ENCODE peak calls at places on chromosomes 7 and 10, in six cellular contexts. U, J, Z, A, O and B are unnamed samples.

GRCh38 chr7:28613262-28613661 is 200.9 kb downstream of the CREB5 start:
- DNase-seq in U (no peak), J (no peak), Z (no peak), A (no peak), O (no peak), B (no peak)

GRCh38 chr7:126450269-126450671 is 802.5 kb downstream of the GRM8 start:
- DNase-seq in U (no peak), J (no peak), Z (no peak), A (no peak), O (no peak), B (no peak)

GRCh38 chr7:42238709-42239395 is 1.8 kb upstream of the GLI3 start:
- DNase-seq in U (no peak), J (no peak), Z (peak), A (peak), O (no peak), B (peak)

GRCh38 chr7:10756981-10757380 is 216.7 kb upstream of the PHF14 start:
- DNase-seq in U (no peak), J (no peak), Z (no peak), A (no peak), O (no peak), B (no peak)

GRCh38 chr10:89153086-89153485 is 54.0 kb downstream of the CH25H start:
- DNase-seq in U (no peak), J (no peak), Z (no peak), A (no peak), O (no peak), B (no peak)

GRCh38 chr10:92811986-92812385 is 36.3 kb upstream of the EXOC6 start:
- DNase-seq in U (no peak), J (no peak), Z (peak), A (no peak), O (no peak), B (no peak)

GRCh38 chr10:75127481-75127880 is 16.0 kb downstream of the SAMD8 start:
- DNase-seq in U (no peak), J (no peak), Z (peak), A (no peak), O (no peak), B (no peak)

GRCh38 chr10:24947304-24948097 is 4.9 kb downstream of the PRTFDC1 start:
- DNase-seq in U (no peak), J (no peak), Z (peak), A (no peak), O (no peak), B (no peak)

GRCh38 chr10:119253433-119254174 is 46.2 kb downstream of the GRK5 start:
- DNase-seq in U (no peak), J (no peak), Z (peak), A (peak), O (peak), B (peak)

GRCh38 chr10:60358282-60358681 is 31.4 kb downstream of the ANK3 start:
- DNase-seq in U (no peak), J (no peak), Z (no peak), A (no peak), O (no peak), B (no peak)

GRCh38 chr7:47404005-47404404 is 177.9 kb downstream of the TNS3 start:
- DNase-seq in U (no peak), J (no peak), Z (peak), A (no peak), O (no peak), B (no peak)

GRCh38 chr7:26627221-26627620 is 237.2 kb downstream of the SKAP2 start:
- DNase-seq in U (no peak), J (no peak), Z (no peak), A (no peak), O (no peak), B (no peak)

GRCh38 chr7:128153436-128153835 is 87.6 kb upstream of the LEP start:
- DNase-seq in U (no peak), J (no peak), Z (no peak), A (no peak), O (no peak), B (no peak)

GRCh38 chr7:104963991-104964385 is 50.0 kb upstream of the KMT2E start:
- DNase-seq in U (no peak), J (no peak), Z (peak), A (no peak), O (no peak), B (no peak)

GRCh38 chr7:155858521-155859061 is 46.3 kb upstream of the SHH start:
- DNase-seq in U (no peak), J (no peak), Z (peak), A (peak), O (peak), B (no peak)

GRCh38 chr7:77855371-77856083 is 57.0 kb downstream of the PHTF2 start:
- DNase-seq in U (no peak), J (no peak), Z (peak), A (no peak), O (no peak), B (no peak)

GRCh38 chr7:102080371-102081243 is 206.1 kb upstream of the SH2B2 start:
- DNase-seq in U (no peak), J (no peak), Z (peak), A (no peak), O (no peak), B (no peak)

GRCh38 chr10:124648738-124649137 is 95.4 kb downstream of the FAM53B start:
- DNase-seq in U (no peak), J (peak), Z (peak), A (no peak), O (no peak), B (peak)

GRCh38 chr10:16779375-16779774 is 37.8 kb downstream of the RSU1 start:
- DNase-seq in U (no peak), J (no peak), Z (peak), A (no peak), O (no peak), B (no peak)

GRCh38 chr10:43024942-43025700 is 51.7 kb upstream of the RET start:
- DNase-seq in U (no peak), J (no peak), Z (no peak), A (no peak), O (peak), B (no peak)

GRCh38 chr10:125448596-125448995 is 234.4 kb downstream of the TEX36 start:
- DNase-seq in U (peak), J (no peak), Z (no peak), A (no peak), O (no peak), B (no peak)

GRCh38 chr10:97538839-97539238 is 33.7 kb upstream of the ANKRD2 start:
- DNase-seq in U (no peak), J (no peak), Z (no peak), A (no peak), O (peak), B (no peak)

GRCh38 chr7:20200361-20200760 is 16.8 kb downstream of the MACC1 start:
- DNase-seq in U (no peak), J (no peak), Z (no peak), A (no peak), O (no peak), B (no peak)

GRCh38 chr10:18117272-18117671 is 23.0 kb upstream of the CACNB2 start:
- DNase-seq in U (no peak), J (no peak), Z (no peak), A (no peak), O (no peak), B (no peak)

GRCh38 chr7:95718556-95719410 is 53.6 kb upstream of the DYNC1I1 start:
- DNase-seq in U (no peak), J (no peak), Z (peak), A (no peak), O (no peak), B (no peak)

GRCh38 chr10:79927111-79927828 is 21.6 kb downstream of the SFTPD start:
- DNase-seq in U (no peak), J (no peak), Z (no peak), A (no peak), O (no peak), B (no peak)

GRCh38 chr7:2202901-2203550 is 29.7 kb downstream of the MAD1L1 start:
- DNase-seq in U (no peak), J (no peak), Z (no peak), A (no peak), O (peak), B (no peak)

GRCh38 chr10:80662429-80663211 is 124.9 kb downstream of the SH2D4B start:
- DNase-seq in U (peak), J (peak), Z (peak), A (peak), O (peak), B (peak)

GRCh38 chr10:112471878-112472487 is 25.0 kb downstream of the VTI1A start:
- DNase-seq in U (no peak), J (no peak), Z (peak), A (no peak), O (no peak), B (no peak)

GRCh38 chr10:13674645-13675588 is 88.2 kb downstream of the PRPF18 start:
- DNase-seq in U (no peak), J (no peak), Z (peak), A (no peak), O (peak), B (no peak)

GRCh38 chr7:47297120-47297519 is 284.8 kb downstream of the TNS3 start:
- DNase-seq in U (no peak), J (no peak), Z (no peak), A (no peak), O (peak), B (no peak)

GRCh38 chr10:28530751-28531150 is 2.2 kb upstream of the WAC start:
- DNase-seq in U (no peak), J (no peak), Z (no peak), A (no peak), O (no peak), B (no peak)

GRCh38 chr7:36286241-36286640 is 103.4 kb upstream of the ANLN start:
- DNase-seq in U (no peak), J (peak), Z (no peak), A (no peak), O (no peak), B (no peak)

GRCh38 chr10:103665439-103665838 is 171.9 kb downstream of the NEURL1 start:
- DNase-seq in U (no peak), J (no peak), Z (no peak), A (no peak), O (peak), B (no peak)

GRCh38 chr7:149310113-149310836 is 48.3 kb downstream of the ZNF783 start:
- DNase-seq in U (no peak), J (no peak), Z (peak), A (no peak), O (no peak), B (peak)

GRCh38 chr10:128693493-128694132 is 567.4 kb upstream of the MKI67 start:
- DNase-seq in U (no peak), J (no peak), Z (no peak), A (no peak), O (no peak), B (no peak)